ENCODE peak calls at places on chromosomes 13 and 19, in eight cellular contexts. One of them, this sample, is unnamed.

GRCh38 chr13:25978961-25979360 is 72.9 kb downstream of the SHISA2 start:
- DNase-seq in endodermal cell: no peak
- DNase-seq in heart right ventricle: no peak
- DNase-seq in left colon: no peak
- DNase-seq in bronchial epithelial cell: no peak
- DNase-seq in SW480: no peak
- DNase-seq in kidney epithelial cell: no peak
- DNase-seq in IMR-90: no peak
- DNase-seq in this sample: no peak

GRCh38 chr13:52950436-52950960 is 78.1 kb upstream of the OLFM4 start:
- DNase-seq in endodermal cell: no peak
- DNase-seq in heart right ventricle: no peak
- DNase-seq in left colon: no peak
- DNase-seq in bronchial epithelial cell: no peak
- DNase-seq in SW480: no peak
- DNase-seq in kidney epithelial cell: no peak
- DNase-seq in IMR-90: no peak
- DNase-seq in this sample: no peak

GRCh38 chr13:74573654-74574053 is 439.4 kb upstream of the KLF12 start:
- DNase-seq in endodermal cell: peak
- DNase-seq in heart right ventricle: no peak
- DNase-seq in left colon: no peak
- DNase-seq in bronchial epithelial cell: no peak
- DNase-seq in SW480: no peak
- DNase-seq in kidney epithelial cell: no peak
- DNase-seq in IMR-90: no peak
- DNase-seq in this sample: peak

GRCh38 chr13:38176664-38177063 is 173.0 kb upstream of the UFM1 start:
- DNase-seq in endodermal cell: no peak
- DNase-seq in heart right ventricle: no peak
- DNase-seq in left colon: no peak
- DNase-seq in bronchial epithelial cell: no peak
- DNase-seq in SW480: no peak
- DNase-seq in kidney epithelial cell: no peak
- DNase-seq in IMR-90: no peak
- DNase-seq in this sample: no peak

GRCh38 chr13:30143671-30144400 is 163.5 kb downstream of the KATNAL1 start:
- DNase-seq in endodermal cell: no peak
- DNase-seq in heart right ventricle: no peak
- DNase-seq in left colon: no peak
- DNase-seq in bronchial epithelial cell: peak
- DNase-seq in SW480: no peak
- DNase-seq in kidney epithelial cell: no peak
- DNase-seq in IMR-90: peak
- DNase-seq in this sample: no peak

GRCh38 chr19:17073869-17074627 is 1.2 kb downstream of the HAUS8 start:
- DNase-seq in endodermal cell: peak
- DNase-seq in heart right ventricle: no peak
- DNase-seq in left colon: no peak
- DNase-seq in bronchial epithelial cell: no peak
- DNase-seq in SW480: no peak
- DNase-seq in kidney epithelial cell: no peak
- DNase-seq in IMR-90: peak
- DNase-seq in this sample: peak

GRCh38 chr19:45376045-45376724 is 5.8 kb upstream of the ERCC2 start:
- DNase-seq in endodermal cell: peak
- DNase-seq in heart right ventricle: peak
- DNase-seq in left colon: no peak
- DNase-seq in bronchial epithelial cell: peak
- DNase-seq in SW480: peak
- DNase-seq in kidney epithelial cell: peak
- DNase-seq in IMR-90: peak
- DNase-seq in this sample: peak

GRCh38 chr19:46813570-46814358 is 25.4 kb upstream of the SLC1A5 start:
- DNase-seq in endodermal cell: no peak
- DNase-seq in heart right ventricle: peak
- DNase-seq in left colon: peak
- DNase-seq in bronchial epithelial cell: peak
- DNase-seq in SW480: peak
- DNase-seq in kidney epithelial cell: no peak
- DNase-seq in IMR-90: peak
- DNase-seq in this sample: peak

GRCh38 chr19:2055871-2056809 is 5.1 kb upstream of the MKNK2 start:
- DNase-seq in endodermal cell: peak
- DNase-seq in heart right ventricle: peak
- DNase-seq in left colon: peak
- DNase-seq in bronchial epithelial cell: peak
- DNase-seq in SW480: peak
- DNase-seq in kidney epithelial cell: no peak
- DNase-seq in IMR-90: peak
- DNase-seq in this sample: no peak

GRCh38 chr19:50358483-50359431 is 6.7 kb downstream of the NAPSA start:
- DNase-seq in endodermal cell: no peak
- DNase-seq in heart right ventricle: peak
- DNase-seq in left colon: no peak
- DNase-seq in bronchial epithelial cell: no peak
- DNase-seq in SW480: no peak
- DNase-seq in kidney epithelial cell: no peak
- DNase-seq in IMR-90: peak
- DNase-seq in this sample: no peak

GRCh38 chr13:25292301-25292700 is 5.0 kb upstream of the MTMR6 start:
- DNase-seq in endodermal cell: no peak
- DNase-seq in heart right ventricle: no peak
- DNase-seq in left colon: no peak
- DNase-seq in bronchial epithelial cell: peak
- DNase-seq in SW480: peak
- DNase-seq in kidney epithelial cell: peak
- DNase-seq in IMR-90: peak
- DNase-seq in this sample: peak

GRCh38 chr13:58773280-58773859 is 1141.8 kb downstream of the PCDH17 start:
- DNase-seq in endodermal cell: no peak
- DNase-seq in heart right ventricle: no peak
- DNase-seq in left colon: no peak
- DNase-seq in bronchial epithelial cell: no peak
- DNase-seq in SW480: no peak
- DNase-seq in kidney epithelial cell: no peak
- DNase-seq in IMR-90: no peak
- DNase-seq in this sample: no peak

GRCh38 chr19:18865973-18866799 is 29.8 kb downstream of the CERS1 start:
- DNase-seq in endodermal cell: peak
- DNase-seq in heart right ventricle: peak
- DNase-seq in left colon: no peak
- DNase-seq in bronchial epithelial cell: peak
- DNase-seq in SW480: no peak
- DNase-seq in kidney epithelial cell: no peak
- DNase-seq in IMR-90: peak
- DNase-seq in this sample: peak

GRCh38 chr13:46541210-46541609 is 11.8 kb upstream of the LRCH1 start:
- DNase-seq in endodermal cell: no peak
- DNase-seq in heart right ventricle: no peak
- DNase-seq in left colon: no peak
- DNase-seq in bronchial epithelial cell: peak
- DNase-seq in SW480: no peak
- DNase-seq in kidney epithelial cell: no peak
- DNase-seq in IMR-90: no peak
- DNase-seq in this sample: no peak

GRCh38 chr19:8209965-8210659 is 942 bp downstream of the CERS4 start:
- DNase-seq in endodermal cell: peak
- DNase-seq in heart right ventricle: peak
- DNase-seq in left colon: no peak
- DNase-seq in bronchial epithelial cell: no peak
- DNase-seq in SW480: no peak
- DNase-seq in kidney epithelial cell: no peak
- DNase-seq in IMR-90: no peak
- DNase-seq in this sample: peak

GRCh38 chr19:51715850-51716249 is 7.9 kb downstream of the HAS1 start:
- DNase-seq in endodermal cell: no peak
- DNase-seq in heart right ventricle: no peak
- DNase-seq in left colon: no peak
- DNase-seq in bronchial epithelial cell: no peak
- DNase-seq in SW480: no peak
- DNase-seq in kidney epithelial cell: no peak
- DNase-seq in IMR-90: no peak
- DNase-seq in this sample: no peak

GRCh38 chr19:29467824-29468401 is 57.9 kb upstream of the VSTM2B start:
- DNase-seq in endodermal cell: peak
- DNase-seq in heart right ventricle: no peak
- DNase-seq in left colon: no peak
- DNase-seq in bronchial epithelial cell: peak
- DNase-seq in SW480: peak
- DNase-seq in kidney epithelial cell: peak
- DNase-seq in IMR-90: peak
- DNase-seq in this sample: peak

GRCh38 chr13:100112186-100112838 is 23.4 kb downstream of the PCCA start:
- DNase-seq in endodermal cell: no peak
- DNase-seq in heart right ventricle: no peak
- DNase-seq in left colon: no peak
- DNase-seq in bronchial epithelial cell: no peak
- DNase-seq in SW480: no peak
- DNase-seq in kidney epithelial cell: no peak
- DNase-seq in IMR-90: no peak
- DNase-seq in this sample: no peak

GRCh38 chr13:33642374-33643065 is 175.4 kb upstream of the RFC3 start:
- DNase-seq in endodermal cell: peak
- DNase-seq in heart right ventricle: peak
- DNase-seq in left colon: peak
- DNase-seq in bronchial epithelial cell: peak
- DNase-seq in SW480: no peak
- DNase-seq in kidney epithelial cell: peak
- DNase-seq in IMR-90: peak
- DNase-seq in this sample: no peak